ENCODE peak calls at places on chromosomes 1 and 21, in four cellular contexts. Q is K562, A is GM12878, Z is HepG2. T is an unnamed sample.

GRCh38 chr1:41516168-41516961 is 31.9 kb upstream of the EDN2 start:
- DNase-seq in A (no peak), Z (peak), Q (peak), T (peak)

GRCh38 chr1:245096330-245097066 is 58.3 kb upstream of the KIF26B start:
- DNase-seq in Z (peak), A (no peak), Q (no peak), T (no peak)

GRCh38 chr1:93672069-93672468 is 9.6 kb downstream of the BCAR3 start:
- DNase-seq in Z (no peak), A (no peak), Q (peak), T (no peak)

GRCh38 chr1:150549496-150550221 is 451 bp downstream of the ADAMTSL4 start:
- DNase-seq in Z (no peak), Q (peak), A (no peak), T (no peak)

GRCh38 chr1:154418062-154418897 is 13.1 kb downstream of the IL6R start:
- DNase-seq in A (no peak), Q (no peak), Z (peak), T (no peak)

GRCh38 chr1:9653783-9654517 is 2.4 kb downstream of the PIK3CD start:
- DNase-seq in Z (no peak), A (no peak), Q (no peak), T (no peak)

GRCh38 chr21:34198232-34199120 is 125.1 kb downstream of the MRPS6 start:
- DNase-seq in A (peak), Q (no peak), Z (no peak), T (no peak)

GRCh38 chr1:210499956-210500355 is 171.3 kb downstream of the HHAT start:
- DNase-seq in Z (no peak), Q (no peak), A (no peak), T (no peak)

GRCh38 chr1:18701183-18701582 is 70.5 kb downstream of the PAX7 start:
- DNase-seq in A (no peak), Z (no peak), Q (no peak), T (no peak)

GRCh38 chr1:21906173-21907078 is 30.7 kb downstream of the HSPG2 start:
- DNase-seq in Z (no peak), Q (peak), A (no peak), T (no peak)

GRCh38 chr1:41345434-41346075 is 15.7 kb upstream of the FOXO6 start:
- DNase-seq in A (no peak), Q (no peak), Z (no peak), T (no peak)

GRCh38 chr1:223720987-223721591 is 8.8 kb downstream of the CAPN2 start:
- DNase-seq in Q (no peak), A (no peak), Z (no peak), T (no peak)

GRCh38 chr1:170366980-170367379 is 165.0 kb upstream of the GORAB start:
- DNase-seq in Z (no peak), Q (no peak), A (no peak), T (no peak)
- TF ChIP-seq SP1 in Z (no peak), Q (no peak), A (no peak), T (no peak)

GRCh38 chr1:204450461-204451257 is 39.0 kb upstream of the PPP1R15B start:
- DNase-seq in Z (no peak), A (no peak), Q (no peak), T (no peak)
- TF ChIP-seq BHLHE40 in Z (no peak), A (no peak), Q (no peak), T (no peak)

DNA sequence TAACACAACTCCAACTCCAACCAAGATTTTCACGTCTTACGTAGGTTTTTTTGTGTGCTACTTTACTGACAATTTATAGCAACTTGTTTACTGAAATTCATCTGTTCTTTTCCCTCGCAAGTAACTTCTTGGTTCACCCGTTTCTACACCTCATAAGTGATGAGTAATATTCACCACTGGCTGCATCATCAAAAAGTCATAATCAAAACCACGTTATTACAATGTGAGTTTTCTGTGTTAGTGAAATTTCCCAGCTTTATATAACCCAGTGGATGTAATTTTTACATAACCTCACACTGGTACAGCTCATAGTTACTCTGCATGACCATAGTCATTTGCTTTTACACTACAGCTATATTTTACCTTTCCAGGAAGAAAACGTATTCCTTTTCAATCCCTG is 401.1 kb upstream of the LYPLAL1 start:
- DNase-seq in Z (no peak), A (no peak), Q (no peak), T (no peak)
- TF ChIP-seq SP1 in Z (no peak), A (no peak), Q (no peak), T (no peak)

DNA sequence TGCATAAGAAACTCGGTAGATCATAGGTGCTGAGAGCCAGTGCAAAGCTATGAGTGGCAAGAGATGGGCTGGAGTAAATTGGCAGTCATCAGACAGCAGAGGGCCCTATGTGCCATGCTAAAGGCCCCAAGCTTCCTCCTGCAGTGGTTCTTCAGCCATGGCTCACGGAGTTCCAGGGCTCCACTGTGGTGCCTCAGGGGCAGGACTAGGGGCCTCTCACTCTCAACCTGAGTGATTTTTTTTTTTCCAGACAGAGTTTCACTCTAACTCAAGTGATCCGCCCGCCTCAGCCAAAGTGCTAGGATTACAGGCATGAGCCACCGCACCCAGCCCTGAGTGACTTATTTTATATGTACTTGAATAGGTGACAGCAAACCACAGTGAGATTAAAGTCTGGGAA is 10.4 kb upstream of the GJA8 start:
- DNase-seq in Q (no peak), Z (no peak), A (no peak), T (no peak)
- TF ChIP-seq BHLHE40 in Q (no peak), Z (no peak), A (no peak), T (no peak)

DNA sequence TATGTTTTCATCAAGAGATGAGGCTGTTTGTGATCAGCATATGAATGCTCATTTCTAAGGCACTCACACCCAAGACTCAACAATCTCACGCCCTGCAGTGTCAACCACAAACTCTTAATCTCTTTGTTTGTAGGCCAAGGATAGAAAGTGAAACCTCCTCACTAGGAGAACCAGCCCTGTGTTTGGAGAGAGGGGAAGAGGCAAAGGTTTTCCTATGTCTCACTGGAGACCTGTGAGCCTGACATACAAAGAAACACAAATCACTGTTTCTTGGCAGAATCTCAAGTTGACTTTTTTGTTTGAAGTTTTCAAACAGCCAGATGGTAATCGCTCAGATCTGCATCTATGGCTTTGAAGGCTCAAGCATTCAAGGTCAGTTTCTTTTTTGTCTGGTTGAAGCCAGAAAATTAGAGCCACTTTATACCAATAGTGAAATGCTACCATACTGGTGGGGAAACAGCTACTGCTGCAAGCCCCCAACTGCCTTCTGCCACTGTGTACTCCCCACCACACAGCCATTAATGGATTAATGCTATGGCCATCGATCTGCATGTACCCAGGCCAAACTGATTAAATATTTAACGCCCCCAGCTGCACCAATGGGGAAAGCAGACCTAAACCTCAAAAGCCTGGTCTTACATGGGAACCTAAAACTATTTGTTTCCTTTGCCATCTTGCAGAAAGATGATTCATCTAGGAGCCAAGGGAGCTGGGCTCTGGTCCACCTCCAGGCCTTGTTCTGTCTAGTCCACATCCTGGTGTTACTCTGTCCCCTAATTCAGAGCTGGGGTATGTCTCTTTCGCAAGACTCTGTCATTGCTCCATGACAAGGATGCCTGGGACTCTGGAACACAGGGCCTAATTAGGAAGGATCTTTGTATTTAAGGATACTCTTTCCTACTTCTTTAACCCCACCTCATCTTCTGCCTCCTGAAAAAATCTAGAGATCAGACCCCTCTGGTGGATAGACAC is 16.3 kb downstream of the PDZK1 start:
- DNase-seq in Q (no peak), Z (peak), A (peak), T (no peak)
- TF ChIP-seq SP1 in Q (no peak), Z (no peak), A (no peak), T (no peak)

GRCh38 chr1:161887724-161888287 is 121.7 kb downstream of the ATF6 start:
- DNase-seq in Q (no peak), A (no peak), Z (no peak), T (no peak)

GRCh38 chr1:161884475-161884874 is 118.4 kb downstream of the ATF6 start:
- DNase-seq in Q (no peak), A (no peak), Z (no peak), T (no peak)

GRCh38 chr1:161886589-161886988 is 120.5 kb downstream of the ATF6 start:
- DNase-seq in Z (no peak), Q (no peak), A (no peak), T (no peak)

GRCh38 chr1:161885759-161886158 is 119.6 kb downstream of the ATF6 start:
- DNase-seq in A (no peak), Q (no peak), Z (no peak), T (no peak)

DNA sequence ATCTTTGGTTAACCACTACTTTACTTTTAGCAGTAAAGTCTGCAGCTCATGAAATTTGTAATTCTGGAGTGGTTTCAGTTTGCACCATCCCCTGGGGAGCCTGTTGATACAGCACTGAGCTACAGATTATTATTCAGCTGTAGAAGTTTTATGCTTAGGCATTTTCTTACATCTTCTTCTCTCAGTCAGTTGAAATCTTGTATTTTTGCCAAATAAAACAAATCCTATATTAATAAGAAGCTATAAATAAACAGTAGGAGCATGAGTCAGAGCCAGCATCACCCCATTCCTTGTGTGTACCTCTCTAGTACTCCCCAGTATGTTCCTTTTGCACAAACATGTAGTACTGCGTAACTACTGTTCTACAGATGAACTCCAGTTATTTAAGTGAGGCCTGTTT is 118.9 kb downstream of the ATF6 start:
- DNase-seq in A (no peak), Z (no peak), Q (no peak), T (peak)
- TF ChIP-seq BHLHE40 in A (no peak), Z (no peak), Q (no peak), T (no peak)